ENCODE peak calls at places on chromosomes 11 and 22, in six cellular contexts. One of them, this sample, is unnamed.

GRCh38 chr22:24067587-24068376 is 56.7 kb downstream of the CABIN1 start:
- DNase-seq in SK-N-SH: no peak
- DNase-seq in esophagus squamous epithelium: no peak
- DNase-seq in left ventricle myocardium inferior: no peak
- DNase-seq in ovary: no peak
- DNase-seq in astrocyte of the spinal cord: no peak
- DNase-seq in this sample: no peak

GRCh38 chr11:17572791-17573460 is 25.9 kb downstream of the OTOG start:
- DNase-seq in ovary: no peak
- DNase-seq in left ventricle myocardium inferior: no peak
- DNase-seq in SK-N-SH: no peak
- DNase-seq in esophagus squamous epithelium: no peak
- DNase-seq in astrocyte of the spinal cord: no peak
- DNase-seq in this sample: no peak

GRCh38 chr11:114821626-114822025 is 143.3 kb downstream of the NXPE2 start:
- DNase-seq in ovary: no peak
- DNase-seq in esophagus squamous epithelium: no peak
- DNase-seq in left ventricle myocardium inferior: no peak
- DNase-seq in astrocyte of the spinal cord: no peak
- DNase-seq in SK-N-SH: no peak
- DNase-seq in this sample: no peak

GRCh38 chr11:2517386-2518064 is 72.7 kb downstream of the KCNQ1 start:
- DNase-seq in astrocyte of the spinal cord: no peak
- DNase-seq in left ventricle myocardium inferior: peak
- DNase-seq in ovary: peak
- DNase-seq in esophagus squamous epithelium: no peak
- DNase-seq in SK-N-SH: peak
- DNase-seq in this sample: no peak

GRCh38 chr11:131763193-131763890 is 392.9 kb downstream of the NTM start:
- DNase-seq in left ventricle myocardium inferior: no peak
- DNase-seq in SK-N-SH: peak
- DNase-seq in astrocyte of the spinal cord: no peak
- DNase-seq in esophagus squamous epithelium: no peak
- DNase-seq in ovary: no peak
- DNase-seq in this sample: peak

GRCh38 chr11:22703040-22703439 is 36.6 kb downstream of the GAS2 start:
- DNase-seq in left ventricle myocardium inferior: no peak
- DNase-seq in esophagus squamous epithelium: no peak
- DNase-seq in astrocyte of the spinal cord: peak
- DNase-seq in ovary: no peak
- DNase-seq in SK-N-SH: no peak
- DNase-seq in this sample: peak

GRCh38 chr11:91394718-91395414 is 829.8 kb upstream of the FAT3 start:
- DNase-seq in SK-N-SH: peak
- DNase-seq in ovary: no peak
- DNase-seq in left ventricle myocardium inferior: no peak
- DNase-seq in esophagus squamous epithelium: no peak
- DNase-seq in astrocyte of the spinal cord: peak
- DNase-seq in this sample: no peak

GRCh38 chr22:48494256-48494967 is 1333.3 kb downstream of the BRD1 start:
- DNase-seq in astrocyte of the spinal cord: no peak
- DNase-seq in ovary: no peak
- DNase-seq in left ventricle myocardium inferior: no peak
- DNase-seq in SK-N-SH: no peak
- DNase-seq in esophagus squamous epithelium: no peak
- DNase-seq in this sample: no peak

GRCh38 chr11:100682247-100682969 is 4.7 kb upstream of the ARHGAP42 start:
- DNase-seq in ovary: no peak
- DNase-seq in left ventricle myocardium inferior: no peak
- DNase-seq in esophagus squamous epithelium: no peak
- DNase-seq in astrocyte of the spinal cord: peak
- DNase-seq in SK-N-SH: no peak
- DNase-seq in this sample: peak

GRCh38 chr22:42958937-42959336 is 56.0 kb downstream of the PACSIN2 start:
- DNase-seq in ovary: no peak
- DNase-seq in esophagus squamous epithelium: no peak
- DNase-seq in left ventricle myocardium inferior: no peak
- DNase-seq in astrocyte of the spinal cord: no peak
- DNase-seq in SK-N-SH: no peak
- DNase-seq in this sample: no peak

GRCh38 chr11:75347781-75348613 is 3.5 kb downstream of the ARRB1 start:
- DNase-seq in left ventricle myocardium inferior: no peak
- DNase-seq in ovary: peak
- DNase-seq in esophagus squamous epithelium: no peak
- DNase-seq in SK-N-SH: peak
- DNase-seq in astrocyte of the spinal cord: peak
- DNase-seq in this sample: peak

GRCh38 chr11:123434262-123434661 is 4.2 kb downstream of the GRAMD1B start:
- DNase-seq in astrocyte of the spinal cord: peak
- DNase-seq in SK-N-SH: peak
- DNase-seq in ovary: no peak
- DNase-seq in esophagus squamous epithelium: no peak
- DNase-seq in left ventricle myocardium inferior: no peak
- DNase-seq in this sample: no peak

GRCh38 chr11:120272303-120272702 is 32.4 kb downstream of the POU2F3 start:
- DNase-seq in ovary: no peak
- DNase-seq in left ventricle myocardium inferior: no peak
- DNase-seq in esophagus squamous epithelium: no peak
- DNase-seq in SK-N-SH: no peak
- DNase-seq in astrocyte of the spinal cord: peak
- DNase-seq in this sample: peak

GRCh38 chr11:128361451-128362020 is 225.8 kb downstream of the ETS1 start:
- DNase-seq in astrocyte of the spinal cord: peak
- DNase-seq in ovary: no peak
- DNase-seq in left ventricle myocardium inferior: no peak
- DNase-seq in SK-N-SH: no peak
- DNase-seq in esophagus squamous epithelium: no peak
- DNase-seq in this sample: peak

GRCh38 chr11:77695417-77695816 is 57.8 kb upstream of the CLNS1A start:
- DNase-seq in esophagus squamous epithelium: no peak
- DNase-seq in astrocyte of the spinal cord: no peak
- DNase-seq in ovary: no peak
- DNase-seq in left ventricle myocardium inferior: no peak
- DNase-seq in SK-N-SH: no peak
- DNase-seq in this sample: no peak

GRCh38 chr11:72228844-72229231 is 4.3 kb downstream of the INPPL1 start:
- DNase-seq in ovary: no peak
- DNase-seq in esophagus squamous epithelium: no peak
- DNase-seq in SK-N-SH: no peak
- DNase-seq in astrocyte of the spinal cord: no peak
- DNase-seq in left ventricle myocardium inferior: no peak
- DNase-seq in this sample: no peak

GRCh38 chr22:25453557-25453956 is 110.9 kb upstream of the GRK3 start:
- DNase-seq in SK-N-SH: no peak
- DNase-seq in esophagus squamous epithelium: no peak
- DNase-seq in ovary: no peak
- DNase-seq in left ventricle myocardium inferior: no peak
- DNase-seq in astrocyte of the spinal cord: no peak
- DNase-seq in this sample: no peak

GRCh38 chr11:5881756-5882155 is 1.3 kb downstream of the OR52E4 start:
- DNase-seq in astrocyte of the spinal cord: no peak
- DNase-seq in ovary: no peak
- DNase-seq in SK-N-SH: no peak
- DNase-seq in left ventricle myocardium inferior: no peak
- DNase-seq in esophagus squamous epithelium: no peak
- DNase-seq in this sample: no peak

GRCh38 chr11:47186937-47187681 is 875 bp upstream of the PACSIN3 start:
- DNase-seq in left ventricle myocardium inferior: peak
- DNase-seq in astrocyte of the spinal cord: peak
- DNase-seq in ovary: peak
- DNase-seq in esophagus squamous epithelium: no peak
- DNase-seq in SK-N-SH: peak
- DNase-seq in this sample: peak

GRCh38 chr11:892106-892505 is 18.5 kb downstream of the CHID1 start:
- DNase-seq in SK-N-SH: peak
- DNase-seq in astrocyte of the spinal cord: no peak
- DNase-seq in left ventricle myocardium inferior: no peak
- DNase-seq in esophagus squamous epithelium: no peak
- DNase-seq in ovary: no peak
- DNase-seq in this sample: no peak

GRCh38 chr11:35641206-35641885 is 21.2 kb upstream of the TRIM44 start:
- DNase-seq in left ventricle myocardium inferior: no peak
- DNase-seq in astrocyte of the spinal cord: no peak
- DNase-seq in esophagus squamous epithelium: no peak
- DNase-seq in SK-N-SH: no peak
- DNase-seq in ovary: no peak
- DNase-seq in this sample: peak

GRCh38 chr11:12222099-12222751 is 111.8 kb downstream of the MICAL2 start:
- DNase-seq in SK-N-SH: no peak
- DNase-seq in left ventricle myocardium inferior: peak
- DNase-seq in esophagus squamous epithelium: no peak
- DNase-seq in astrocyte of the spinal cord: peak
- DNase-seq in ovary: peak
- DNase-seq in this sample: peak

GRCh38 chr11:84524422-84525051 is 1102.6 kb downstream of the DLG2 start:
- DNase-seq in left ventricle myocardium inferior: no peak
- DNase-seq in astrocyte of the spinal cord: peak
- DNase-seq in SK-N-SH: peak
- DNase-seq in ovary: no peak
- DNase-seq in esophagus squamous epithelium: no peak
- DNase-seq in this sample: peak

GRCh38 chr22:24564376-24565058 is 8.7 kb downstream of the SNRPD3 start:
- DNase-seq in SK-N-SH: no peak
- DNase-seq in astrocyte of the spinal cord: no peak
- DNase-seq in ovary: no peak
- DNase-seq in esophagus squamous epithelium: no peak
- DNase-seq in left ventricle myocardium inferior: no peak
- DNase-seq in this sample: peak

GRCh38 chr11:14190992-14191773 is 167.8 kb downstream of the RRAS2 start:
- DNase-seq in astrocyte of the spinal cord: no peak
- DNase-seq in esophagus squamous epithelium: no peak
- DNase-seq in SK-N-SH: no peak
- DNase-seq in left ventricle myocardium inferior: no peak
- DNase-seq in ovary: no peak
- DNase-seq in this sample: no peak

GRCh38 chr22:29233503-29233902 is 27.8 kb downstream of the EMID1 start:
- DNase-seq in esophagus squamous epithelium: no peak
- DNase-seq in left ventricle myocardium inferior: no peak
- DNase-seq in ovary: no peak
- DNase-seq in SK-N-SH: no peak
- DNase-seq in astrocyte of the spinal cord: no peak
- DNase-seq in this sample: no peak

GRCh38 chr11:112762686-112763048 is 198.6 kb upstream of the NCAM1 start:
- DNase-seq in esophagus squamous epithelium: no peak
- DNase-seq in SK-N-SH: no peak
- DNase-seq in ovary: no peak
- DNase-seq in left ventricle myocardium inferior: no peak
- DNase-seq in astrocyte of the spinal cord: no peak
- DNase-seq in this sample: no peak
- TF ChIP-seq CTCF in esophagus squamous epithelium: no peak
- TF ChIP-seq CTCF in SK-N-SH: no peak
- TF ChIP-seq CTCF in ovary: no peak
- TF ChIP-seq CTCF in left ventricle myocardium inferior: no peak
- TF ChIP-seq CTCF in astrocyte of the spinal cord: no peak
- TF ChIP-seq CTCF in this sample: no peak

GRCh38 chr22:49825436-49825835 is 2.2 kb downstream of the BRD1 start:
- DNase-seq in astrocyte of the spinal cord: peak
- DNase-seq in ovary: no peak
- DNase-seq in esophagus squamous epithelium: no peak
- DNase-seq in left ventricle myocardium inferior: no peak
- DNase-seq in SK-N-SH: no peak
- DNase-seq in this sample: peak

GRCh38 chr22:49824185-49824925 is 3.3 kb downstream of the BRD1 start:
- DNase-seq in ovary: no peak
- DNase-seq in left ventricle myocardium inferior: no peak
- DNase-seq in esophagus squamous epithelium: no peak
- DNase-seq in astrocyte of the spinal cord: no peak
- DNase-seq in SK-N-SH: no peak
- DNase-seq in this sample: no peak

GRCh38 chr22:49825944-49826602 is 1.6 kb downstream of the BRD1 start:
- DNase-seq in esophagus squamous epithelium: no peak
- DNase-seq in left ventricle myocardium inferior: no peak
- DNase-seq in SK-N-SH: no peak
- DNase-seq in astrocyte of the spinal cord: peak
- DNase-seq in ovary: no peak
- DNase-seq in this sample: peak

GRCh38 chr22:49823289-49824045 is 4.2 kb downstream of the BRD1 start:
- DNase-seq in astrocyte of the spinal cord: no peak
- DNase-seq in ovary: no peak
- DNase-seq in SK-N-SH: no peak
- DNase-seq in esophagus squamous epithelium: no peak
- DNase-seq in left ventricle myocardium inferior: no peak
- DNase-seq in this sample: no peak

GRCh38 chr22:49824936-49825335 is 2.7 kb downstream of the BRD1 start:
- DNase-seq in esophagus squamous epithelium: no peak
- DNase-seq in left ventricle myocardium inferior: no peak
- DNase-seq in ovary: no peak
- DNase-seq in astrocyte of the spinal cord: no peak
- DNase-seq in SK-N-SH: no peak
- DNase-seq in this sample: no peak
- H3K4me3 ChIP-seq in esophagus squamous epithelium: peak
- H3K4me3 ChIP-seq in left ventricle myocardium inferior: peak
- H3K4me3 ChIP-seq in ovary: no peak
- H3K4me3 ChIP-seq in astrocyte of the spinal cord: no peak
- H3K4me3 ChIP-seq in SK-N-SH: no peak
- H3K4me3 ChIP-seq in this sample: peak

DNA sequence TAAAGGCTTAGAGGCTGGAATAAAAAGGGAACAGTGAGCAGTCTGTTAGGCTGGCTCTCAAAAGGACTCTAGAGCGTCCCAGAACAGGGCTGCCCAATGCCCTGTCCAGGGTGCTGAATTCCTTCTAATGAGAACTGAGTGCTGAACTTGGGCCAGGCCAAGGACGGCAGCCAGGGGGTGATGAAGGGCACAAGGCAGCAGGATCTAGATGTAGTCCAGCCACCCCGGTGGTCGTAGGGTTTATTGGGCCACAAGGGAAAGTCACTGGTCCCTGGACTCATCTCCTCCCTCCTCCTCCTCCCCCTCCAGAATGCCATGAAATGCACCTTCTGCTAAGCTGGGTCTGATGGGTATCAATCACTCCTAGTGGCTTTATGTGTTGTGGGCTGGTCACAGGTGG is 19.2 kb downstream of the NPTXR start:
- DNase-seq in ovary: peak
- DNase-seq in left ventricle myocardium inferior: peak
- DNase-seq in astrocyte of the spinal cord: peak
- DNase-seq in SK-N-SH: no peak
- DNase-seq in esophagus squamous epithelium: no peak
- DNase-seq in this sample: peak
- TF ChIP-seq CTCF in ovary: no peak
- TF ChIP-seq CTCF in left ventricle myocardium inferior: peak
- TF ChIP-seq CTCF in astrocyte of the spinal cord: peak
- TF ChIP-seq CTCF in SK-N-SH: peak
- TF ChIP-seq CTCF in esophagus squamous epithelium: peak
- TF ChIP-seq CTCF in this sample: peak

DNA sequence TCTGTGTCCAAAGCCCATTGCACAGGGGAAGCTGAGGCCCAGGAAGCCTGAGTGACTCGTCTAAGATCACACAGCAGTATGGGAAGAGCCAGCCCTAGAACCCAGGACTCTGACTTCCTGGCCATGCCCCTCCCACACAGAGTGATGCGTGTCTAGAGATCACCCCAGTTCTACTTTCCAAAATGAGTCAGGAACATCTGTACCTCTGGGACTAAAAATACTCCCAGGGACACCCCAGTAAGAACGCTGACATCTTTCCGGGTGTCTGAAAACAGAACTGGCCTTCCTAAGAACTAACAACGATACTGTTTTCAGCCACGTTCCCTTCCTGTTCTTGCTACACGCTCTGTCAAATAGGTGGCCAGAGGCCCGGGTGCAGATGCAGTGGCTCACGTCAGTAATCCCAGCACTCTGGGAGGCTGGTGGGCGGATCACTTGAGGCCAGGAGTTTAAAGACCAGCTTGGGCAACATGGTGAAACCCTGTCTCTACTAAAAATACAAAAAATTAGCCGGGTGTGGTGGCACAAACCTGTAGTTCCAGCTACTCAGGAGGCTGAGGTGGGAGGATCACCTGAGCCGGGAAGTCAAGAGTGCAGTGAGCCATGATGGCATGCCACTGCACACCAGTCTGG is 21.7 kb upstream of the PDGFB start:
- DNase-seq in astrocyte of the spinal cord: no peak
- DNase-seq in SK-N-SH: no peak
- DNase-seq in left ventricle myocardium inferior: no peak
- DNase-seq in esophagus squamous epithelium: no peak
- DNase-seq in ovary: no peak
- DNase-seq in this sample: peak
- H3K4me3 ChIP-seq in astrocyte of the spinal cord: no peak
- H3K4me3 ChIP-seq in SK-N-SH: no peak
- H3K4me3 ChIP-seq in left ventricle myocardium inferior: no peak
- H3K4me3 ChIP-seq in esophagus squamous epithelium: no peak
- H3K4me3 ChIP-seq in ovary: no peak
- H3K4me3 ChIP-seq in this sample: no peak

This sample was measured in cardiac fibroblast.